ENCODE peak calls at places on chromosomes 12 and 14, in five cellular contexts. Z is RWPE2, D is neural progenitor cell, M is Caco-2, L is PC-9. J is an unnamed sample.
A peak's percentile ranks its signal among the peaks of the same experiment; 100 is the strongest.

GRCh38 chr14:78184151-78184550 is 14.0 kb downstream of the NRXN3 start:
- DNase-seq in Z (no peak), L (no peak), M (no peak), D (no peak), J (no peak)

GRCh38 chr14:27387458-27387857 is 789.6 kb upstream of the NOVA1 start:
- DNase-seq in D (no peak), M (no peak), L (no peak), Z (no peak), J (no peak)

GRCh38 chr12:19483727-19484126 is 44.4 kb downstream of the AEBP2 start:
- DNase-seq in M (no peak), D (no peak), Z (no peak), L (no peak), J (no peak)

GRCh38 chr12:109693653-109694224 is 19.9 kb upstream of the FAM222A start:
- DNase-seq in Z (no peak), M (no peak), D (no peak), L (no peak), J (no peak)

GRCh38 chr12:132527186-132527882 is 37.4 kb downstream of the FBRSL1 start:
- DNase-seq in M (no peak), Z (no peak), D (no peak), L (no peak), J (no peak)

GRCh38 chr14:94538070-94538740 is 23.0 kb upstream of the SERPINA4 start:
- DNase-seq in D (no peak), L (no peak), M (no peak), Z (no peak), J (no peak)

GRCh38 chr12:131684015-131684725 is 26.7 kb upstream of the SFSWAP start:
- DNase-seq in M (no peak), L (no peak), Z (peak; percentile 29), D (no peak), J (no peak)

GRCh38 chr14:106506901-106507305 is 980.5 kb downstream of the TMEM121 start:
- DNase-seq in D (no peak), Z (no peak), M (no peak), L (no peak), J (no peak)

GRCh38 chr12:1576410-1577240 is 17.8 kb downstream of the FBXL14 start:
- DNase-seq in D (no peak), Z (no peak), M (no peak), L (no peak), J (no peak)

GRCh38 chr14:49966304-49966809 is 73.5 kb downstream of the ARF6 start:
- DNase-seq in Z (no peak), D (peak; percentile 35), L (no peak), M (peak; percentile 91), J (no peak)

GRCh38 chr12:14852880-14853279 is 9.6 kb upstream of the ART4 start:
- DNase-seq in D (no peak), Z (no peak), L (no peak), M (no peak), J (no peak)

GRCh38 chr14:32694795-32695449 is 243.8 kb upstream of the NPAS3 start:
- DNase-seq in M (no peak), L (no peak), D (no peak), Z (no peak), J (no peak)

GRCh38 chr12:885701-886100 is 63.8 kb downstream of the RAD52 start:
- DNase-seq in L (no peak), Z (no peak), M (no peak), D (no peak), J (no peak)

GRCh38 chr12:46774011-46774633 is 51.7 kb downstream of the SLC38A4 start:
- DNase-seq in M (no peak), Z (no peak), L (no peak), D (no peak), J (no peak)

GRCh38 chr14:88075298-88075981 is 70.5 kb downstream of the GPR65 start:
- DNase-seq in D (no peak), Z (no peak), M (no peak), L (no peak), J (no peak)

GRCh38 chr14:69712637-69713088 is 54.3 kb upstream of the SRSF5 start:
- DNase-seq in Z (peak; percentile 77), D (peak; percentile 43), L (peak; percentile 33), M (no peak), J (no peak)

GRCh38 chr12:52216807-52217206 is 16.2 kb upstream of the KRT7 start:
- DNase-seq in M (no peak), L (no peak), Z (peak; percentile 16), D (no peak), J (no peak)
- TF ChIP-seq CTCF in M (no peak), L (no peak), Z (no peak), D (no peak), J (no peak)

GRCh38 chr12:124774054-124774461 is 89.6 kb downstream of the SCARB1 start:
- DNase-seq in Z (no peak), L (no peak), M (no peak), D (no peak), J (no peak)
- H3K4me3 ChIP-seq in Z (no peak overlapping the region), L (no peak overlapping the region), M (no peak overlapping the region), D (no peak overlapping the region), J (no peak overlapping the region)

GRCh38 chr12:6086316-6086715 is 38.2 kb downstream of the VWF start:
- DNase-seq in M (no peak), L (no peak), Z (no peak), D (no peak), J (no peak)
- H3K27me3 ChIP-seq in M (no peaks in the 10 kb centered on the region), L (no peaks in the 10 kb centered on the region), Z (no peaks in the 10 kb centered on the region), D (no peaks in the 10 kb centered on the region), J (no peaks in the 10 kb centered on the region)

DNA sequence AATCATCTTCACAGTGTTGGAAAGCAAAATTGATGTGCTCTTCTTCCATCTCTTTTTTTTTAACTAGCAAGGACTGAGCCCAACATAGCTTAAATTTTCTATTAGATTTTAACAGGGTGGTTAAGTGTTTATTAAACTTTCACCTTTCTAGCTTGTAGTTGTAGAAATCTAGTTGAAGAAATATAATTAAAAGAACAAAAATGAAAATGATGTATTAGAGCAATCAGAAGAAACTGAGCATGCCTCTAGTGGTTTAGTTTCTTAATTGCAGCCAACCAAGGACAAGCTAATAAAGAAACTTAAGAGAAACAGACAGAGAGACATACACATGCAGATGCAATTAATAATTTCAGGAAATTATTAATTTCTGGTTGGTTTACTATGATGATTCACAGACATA is 673.0 kb upstream of the LMO3 start:
- DNase-seq in D (no peak), Z (no peak), L (no peak), M (no peak), J (no peak)
- TF ChIP-seq CTCF in D (peak; percentile 55), Z (peak; percentile 32), L (peak; percentile 60), M (peak; percentile 54), J (peak; percentile 34)

DNA sequence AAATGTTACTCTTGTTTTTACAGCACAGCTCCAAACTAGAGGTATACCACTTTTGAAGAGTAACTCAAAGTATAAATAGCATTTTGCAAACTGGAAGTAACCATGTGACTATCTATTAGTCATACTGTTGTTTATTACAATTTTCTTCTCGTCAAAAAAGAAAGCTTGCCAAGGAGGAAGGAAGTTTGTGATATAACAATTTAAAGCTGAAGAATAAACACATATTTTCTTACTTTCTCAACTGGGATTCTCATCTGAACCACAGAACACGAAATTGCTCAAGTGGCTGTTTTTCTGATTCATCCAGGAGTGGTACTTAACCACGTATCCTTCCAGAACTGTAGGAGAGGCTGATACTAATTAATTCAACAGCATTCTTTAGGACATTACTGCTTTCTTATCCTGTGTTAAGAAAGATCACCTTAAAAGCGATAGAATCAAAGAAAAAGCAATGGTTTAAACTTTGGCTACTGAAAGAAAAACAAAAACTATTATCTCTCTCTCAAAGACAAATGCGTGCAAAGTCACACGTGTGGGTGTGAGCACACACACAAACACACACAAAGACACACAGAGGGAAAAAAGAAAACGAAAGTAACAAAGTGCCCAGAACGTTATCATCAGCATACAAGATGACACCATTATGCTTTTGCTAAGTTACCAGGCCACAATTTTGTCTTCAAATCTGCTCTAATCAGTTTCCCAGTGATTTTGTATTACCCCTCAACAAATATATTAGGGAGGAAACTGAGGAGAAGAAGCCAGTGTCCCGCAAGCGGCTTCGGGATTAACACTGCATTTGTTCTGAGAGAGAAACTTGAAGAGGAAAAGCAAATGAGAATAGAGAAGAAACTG is at the start of gene CLEC2B:
- DNase-seq in L (peak; percentile 18), Z (no peak), D (peak; percentile 16), M (no peak), J (peak; percentile 12)
- H3K4me3 ChIP-seq in L (peak within 1 kb of the TSS; percentile 68), Z (peak within 1 kb of the TSS; percentile 26), D (no peak within 1 kb of the TSS), M (no peak within 1 kb of the TSS), J (no peak within 1 kb of the TSS)

DNA sequence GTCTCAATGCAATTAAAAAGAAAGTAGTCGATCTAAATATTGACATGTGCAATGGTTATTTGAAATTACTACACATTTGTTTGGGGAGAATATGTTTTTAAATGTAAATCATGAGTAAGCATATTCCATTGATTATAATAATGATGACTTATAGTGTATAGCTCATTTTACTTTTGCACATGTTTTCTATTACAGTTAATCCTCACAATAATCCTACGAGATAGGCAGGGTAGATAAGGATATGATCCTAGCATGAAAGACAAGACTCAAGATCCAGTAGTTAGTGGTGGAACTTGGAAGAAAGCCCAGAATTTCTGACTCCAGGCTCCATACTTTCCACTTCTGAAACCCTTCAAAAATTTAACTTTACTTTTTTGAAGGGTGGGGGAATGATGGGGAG is 94.0 kb downstream of the NAV3 start:
- DNase-seq in D (no peak), M (no peak), L (no peak), Z (no peak), J (no peak)
- H3K27me3 ChIP-seq in D (no peaks in the 10 kb centered on the region), M (no peaks in the 10 kb centered on the region), L (no peaks in the 10 kb centered on the region), Z (peaks cover 2% of the 10 kb centered on the region), J (no peaks in the 10 kb centered on the region)

GRCh38 chr14:99793213-99794155 is at the start of gene EML1:
- DNase-seq in Z (no peak), M (peak; percentile 75), D (peak; percentile 96), L (peak; percentile 51), J (peak; percentile 39)
- TF ChIP-seq CTCF in Z (peak; percentile 89), M (no peak), D (no peak), L (no peak), J (no peak)

DNA sequence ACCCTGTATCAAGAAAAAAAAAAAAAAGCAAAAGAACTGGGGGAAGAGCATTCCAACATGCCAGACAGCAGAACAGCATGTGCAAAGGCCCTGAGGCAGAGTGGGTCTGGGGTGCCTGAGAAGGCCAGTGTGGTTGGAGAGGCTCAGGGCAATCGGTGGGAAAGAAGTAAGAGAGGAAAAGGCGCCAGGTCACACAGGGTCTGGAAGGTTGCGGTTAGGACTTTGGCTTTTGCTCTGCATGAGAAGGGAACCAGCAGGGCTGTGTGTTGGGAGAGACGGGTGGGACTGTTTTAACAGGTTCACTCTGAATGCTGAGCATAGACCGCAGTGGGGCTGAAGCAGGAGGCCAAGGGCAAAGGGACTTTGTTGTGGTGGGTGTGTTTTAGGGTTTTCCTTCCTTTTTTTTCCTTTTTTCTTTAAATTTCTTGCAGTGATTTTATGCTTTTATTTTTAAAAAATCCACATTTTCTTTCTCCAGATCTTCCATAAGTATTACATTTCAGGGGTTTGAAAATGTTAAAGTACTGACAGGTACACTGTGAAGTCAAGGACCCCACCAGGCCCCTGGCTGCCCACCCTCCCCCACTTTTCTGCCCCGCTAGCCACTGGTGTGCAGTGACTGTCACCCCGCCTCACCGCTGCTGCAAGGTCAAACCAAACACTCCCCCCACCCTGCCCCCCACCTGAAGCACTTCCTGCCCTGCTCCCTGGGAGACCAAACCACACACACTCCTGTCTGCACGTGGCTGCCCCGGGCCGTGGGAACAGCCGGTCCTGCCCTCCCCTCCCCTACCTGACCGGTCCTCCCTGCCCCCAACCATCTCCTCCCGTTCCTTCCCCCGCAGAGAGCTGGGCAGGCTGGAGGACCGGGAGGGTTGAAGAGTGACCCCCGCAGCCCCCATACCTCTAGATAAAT is 30.0 kb downstream of the DTX1 start:
- DNase-seq in L (no peak), D (no peak), Z (no peak), M (no peak), J (peak; percentile 45)
- H3K4me3 ChIP-seq in L (no peak overlapping the region), D (no peak overlapping the region), Z (no peak overlapping the region), M (no peak overlapping the region), J (no peak overlapping the region)

GRCh38 chr14:60645191-60645590 is 4.1 kb downstream of the SIX1 start:
- DNase-seq in L (no peak), Z (no peak), M (no peak), D (no peak), J (no peak)
- H3K27me3 ChIP-seq in L (no peaks in the 10 kb centered on the region), Z (no peaks in the 10 kb centered on the region), M (peaks cover 6% of the 10 kb centered on the region), D (peaks cover 100% of the 10 kb centered on the region), J (peaks cover 30% of the 10 kb centered on the region)

J was measured in kidney epithelial cell.